ENCODE peak calls at places on chromosomes 13 and 19, in five cellular contexts. J, R, H, C and A are unnamed samples.

GRCh38 chr19:48480151-48480475 is 10.9 kb downstream of the CYTH2 start:
- DNase-seq in J (no peak), R (no peak), H (peak), C (peak), A (no peak)

GRCh38 chr13:108342369-108343289 is 73.1 kb downstream of the TNFSF13B start:
- DNase-seq in J (no peak), R (peak), H (no peak), C (no peak), A (peak)

GRCh38 chr19:11191273-11191755 is 6.0 kb downstream of the KANK2 start:
- DNase-seq in J (peak), R (peak), H (peak), C (no peak), A (no peak)

GRCh38 chr13:79988573-79988972 is 352.4 kb downstream of the SPRY2 start:
- DNase-seq in J (no peak), R (peak), H (no peak), C (no peak), A (no peak)

GRCh38 chr19:29662604-29663404 is 2.5 kb upstream of the PLEKHF1 start:
- DNase-seq in J (no peak), R (peak), H (peak), C (no peak), A (no peak)

GRCh38 chr19:17865364-17866311 is 5.9 kb downstream of the RPL18A start:
- DNase-seq in J (no peak), R (no peak), H (no peak), C (no peak), A (no peak)

GRCh38 chr19:38812004-38812840 is 523 bp downstream of the LGALS4 start:
- DNase-seq in J (no peak), R (no peak), H (no peak), C (no peak), A (no peak)

GRCh38 chr13:41401371-41401770 is 56.0 kb upstream of the RGCC start:
- DNase-seq in J (peak), R (no peak), H (no peak), C (no peak), A (no peak)

GRCh38 chr13:91592050-91593014 is 193.9 kb downstream of the GPC5 start:
- DNase-seq in J (no peak), R (no peak), H (no peak), C (no peak), A (no peak)

GRCh38 chr19:35266904-35267817 is 1.6 kb upstream of the USF2 start:
- DNase-seq in J (peak), R (peak), H (peak), C (peak), A (no peak)

GRCh38 chr13:97220151-97220900 is 1.8 kb upstream of the MBNL2 start:
- DNase-seq in J (no peak), R (no peak), H (no peak), C (no peak), A (no peak)
- H3K27ac ChIP-seq in J (no peak), R (no peak), H (no peak), C (no peak), A (no peak)

GRCh38 chr13:106098778-106099177 is 436.7 kb downstream of the EFNB2 start:
- DNase-seq in J (no peak), R (no peak), H (no peak), C (no peak), A (no peak)

GRCh38 chr13:106102776-106103175 is 432.7 kb downstream of the EFNB2 start:
- DNase-seq in J (no peak), R (no peak), H (no peak), C (no peak), A (no peak)

GRCh38 chr13:106101201-106101600 is 434.3 kb downstream of the EFNB2 start:
- DNase-seq in J (no peak), R (no peak), H (no peak), C (no peak), A (no peak)

GRCh38 chr13:106099765-106100164 is 435.7 kb downstream of the EFNB2 start:
- DNase-seq in J (no peak), R (no peak), H (no peak), C (no peak), A (no peak)

DNA sequence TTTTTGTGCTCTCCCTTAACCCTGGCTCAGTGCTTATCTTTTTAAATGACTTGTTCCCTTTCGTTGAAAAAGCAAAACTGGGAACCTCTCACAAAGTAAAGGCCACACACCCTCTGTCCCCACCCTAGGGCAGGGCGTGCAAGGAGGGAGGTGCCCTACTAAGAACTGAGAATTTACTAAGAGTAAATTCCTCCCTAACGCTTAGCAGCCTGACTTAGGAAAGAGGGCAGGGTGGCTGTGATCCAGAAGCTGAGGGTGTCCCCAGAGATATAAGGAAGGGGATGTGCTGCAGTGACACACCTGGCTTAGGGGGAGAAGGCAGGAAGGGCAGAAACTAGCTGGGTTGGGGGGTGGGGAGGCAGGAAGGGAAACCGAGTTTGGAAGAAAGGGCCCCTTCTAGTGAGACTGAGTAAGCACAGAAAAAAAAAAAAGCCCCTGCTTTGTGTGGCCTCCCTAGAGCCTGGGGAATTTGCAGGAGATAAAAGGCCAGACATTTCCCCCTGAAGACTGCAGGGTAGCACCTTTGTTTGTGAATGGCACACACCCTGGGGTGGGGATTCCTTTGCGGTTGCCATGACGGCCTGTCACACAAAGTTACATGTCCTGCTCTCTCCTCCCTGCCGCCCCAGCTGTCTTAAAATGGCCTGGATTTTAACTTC is 435.1 kb downstream of the EFNB2 start:
- DNase-seq in J (no peak), R (no peak), H (no peak), C (no peak), A (no peak)
- H3K27ac ChIP-seq in J (no peak), R (no peak), H (no peak), C (peak), A (peak)

GRCh38 chr13:110339263-110339662 is 32.2 kb downstream of the COL4A2 start:
- DNase-seq in J (no peak), R (no peak), H (peak), C (no peak), A (no peak)

GRCh38 chr13:110336681-110337080 is 29.6 kb downstream of the COL4A2 start:
- DNase-seq in J (no peak), R (peak), H (peak), C (no peak), A (no peak)

GRCh38 chr13:110338441-110339101 is 31.5 kb downstream of the COL4A2 start:
- DNase-seq in J (no peak), R (peak), H (peak), C (no peak), A (no peak)

GRCh38 chr13:110336108-110336507 is 29.0 kb downstream of the COL4A2 start:
- DNase-seq in J (no peak), R (no peak), H (no peak), C (no peak), A (no peak)

GRCh38 chr13:110337287-110337686 is 30.2 kb downstream of the COL4A2 start:
- DNase-seq in J (no peak), R (no peak), H (peak), C (no peak), A (no peak)
- H3K27ac ChIP-seq in J (no peak), R (peak), H (peak), C (peak), A (no peak)

GRCh38 chr13:36745436-36745835 is 71.6 kb downstream of the SERTM1 start:
- DNase-seq in J (no peak), R (no peak), H (no peak), C (no peak), A (no peak)

GRCh38 chr13:36750946-36751345 is 68.1 kb upstream of the RFXAP start:
- DNase-seq in J (no peak), R (no peak), H (no peak), C (no peak), A (no peak)

GRCh38 chr13:36750461-36750860 is 68.6 kb upstream of the RFXAP start:
- DNase-seq in J (no peak), R (no peak), H (no peak), C (no peak), A (no peak)

GRCh38 chr13:36750046-36750445 is 69.0 kb upstream of the RFXAP start:
- DNase-seq in J (no peak), R (no peak), H (no peak), C (no peak), A (no peak)

GRCh38 chr13:36746051-36746450 is 72.2 kb downstream of the SERTM1 start:
- DNase-seq in J (no peak), R (no peak), H (no peak), C (no peak), A (no peak)
- H3K27ac ChIP-seq in J (no peak), R (no peak), H (no peak), C (no peak), A (no peak)

DNA sequence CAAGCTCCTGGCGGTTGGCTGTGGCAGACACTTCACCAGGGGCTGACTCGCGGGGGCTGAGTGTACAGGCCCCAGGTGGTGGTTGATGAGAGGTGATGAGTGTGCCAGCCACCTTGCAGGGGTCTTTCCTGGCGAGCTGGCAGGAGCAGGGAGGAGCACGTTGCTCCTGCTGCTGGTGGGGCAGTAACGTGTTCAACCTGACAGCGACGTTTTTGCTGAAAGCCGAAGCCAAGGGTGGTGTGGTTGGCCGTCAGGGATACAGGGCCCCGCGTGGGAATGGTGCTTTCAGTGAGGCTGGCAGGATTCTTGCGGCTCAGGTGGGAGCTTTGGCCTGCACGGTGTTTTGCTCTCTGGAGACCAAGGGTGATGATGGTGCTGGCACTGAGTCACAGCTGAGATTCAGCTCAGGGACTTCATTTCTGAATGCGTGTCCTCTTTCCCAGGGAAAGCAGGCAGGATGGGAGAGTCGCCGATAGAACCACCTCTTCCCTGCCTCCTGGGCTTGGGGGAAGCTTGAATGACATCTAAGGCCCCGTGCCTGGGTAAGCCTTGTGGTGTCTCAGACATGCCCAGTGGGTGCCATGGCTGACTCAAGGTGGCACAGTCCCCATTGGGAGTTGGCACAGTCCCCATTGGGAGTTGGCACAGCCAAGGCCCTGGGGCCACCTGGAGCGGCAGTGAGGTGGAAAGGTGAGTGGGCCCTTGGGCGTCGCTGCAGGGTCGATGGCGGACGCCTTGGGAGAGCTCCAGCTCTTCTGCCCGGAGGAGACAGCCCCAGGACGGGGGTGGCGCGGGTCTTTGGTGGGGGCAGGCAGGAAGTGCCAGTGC is 8.8 kb downstream of the DAZAP1 start:
- DNase-seq in J (no peak), R (peak), H (no peak), C (no peak), A (no peak)
- H3K27ac ChIP-seq in J (no peak), R (peak), H (peak), C (peak), A (peak)

GRCh38 chr19:4652075-4652474 is 12.8 kb downstream of the TNFAIP8L1 start:
- DNase-seq in J (no peak), R (no peak), H (no peak), C (no peak), A (no peak)

GRCh38 chr19:4645718-4646117 is 6.4 kb downstream of the TNFAIP8L1 start:
- DNase-seq in J (no peak), R (no peak), H (no peak), C (no peak), A (no peak)

GRCh38 chr19:4647676-4648644 is 8.6 kb downstream of the TNFAIP8L1 start:
- DNase-seq in J (no peak), R (no peak), H (no peak), C (no peak), A (no peak)

GRCh38 chr19:4650159-4650558 is 10.8 kb downstream of the TNFAIP8L1 start:
- DNase-seq in J (no peak), R (no peak), H (no peak), C (no peak), A (no peak)

GRCh38 chr19:4649392-4650094 is 10.2 kb downstream of the TNFAIP8L1 start:
- DNase-seq in J (no peak), R (no peak), H (no peak), C (no peak), A (no peak)
- H3K27ac ChIP-seq in J (no peak), R (no peak), H (no peak), C (no peak), A (no peak)